ENCODE peak calls at places on chromosomes 16 and 17, in seven cellular contexts. Q is HCT116, R is SK-N-SH, U is K562, Z is HepG2, K is GM12878, V is H1. B is an unnamed sample.

GRCh38 chr17:82020874-82021727 is 1.6 kb downstream of the CENPX start:
- DNase-seq in Q (peak), R (peak), U (no peak), Z (peak), K (no peak), V (no peak), B (peak)

GRCh38 chr17:2954898-2955445 is 108.4 kb downstream of the OR1D5 start:
- DNase-seq in Q (peak), R (no peak), U (no peak), Z (peak), K (no peak), V (no peak), B (peak)

GRCh38 chr17:55285340-55286301 is 20.9 kb downstream of the HLF start:
- DNase-seq in Q (no peak), R (no peak), U (no peak), Z (peak), K (no peak), V (no peak), B (peak)

GRCh38 chr16:35147556-35148504 is 1688.4 kb downstream of the TP53TG3F start:
- DNase-seq in Q (no peak), R (no peak), U (no peak), Z (no peak), K (no peak), V (no peak), B (no peak)

GRCh38 chr17:82153745-82154375 is 55.8 kb upstream of the FASN start:
- DNase-seq in Q (peak), R (peak), U (peak), Z (peak), K (no peak), V (peak), B (peak)

GRCh38 chr16:4634768-4635167 is 10.1 kb downstream of the MGRN1 start:
- DNase-seq in Q (no peak), R (no peak), U (no peak), Z (no peak), K (no peak), V (no peak), B (no peak)

GRCh38 chr17:60139438-60140285 is 10.1 kb upstream of the CA4 start:
- DNase-seq in Q (peak), R (no peak), U (peak), Z (peak), K (no peak), V (peak), B (no peak)

GRCh38 chr16:17431904-17432625 is 38.7 kb downstream of the XYLT1 start:
- DNase-seq in Q (no peak), R (no peak), U (no peak), Z (no peak), K (no peak), V (no peak), B (no peak)

GRCh38 chr17:55420067-55420775 is 1.4 kb downstream of the MMD start:
- DNase-seq in Q (no peak), R (no peak), U (no peak), Z (no peak), K (no peak), V (no peak), B (no peak)

GRCh38 chr17:57915980-57916757 is 39.0 kb downstream of the CUEDC1 start:
- DNase-seq in Q (no peak), R (peak), U (no peak), Z (no peak), K (no peak), V (peak), B (no peak)

GRCh38 chr17:58317421-58318064 is 11.1 kb downstream of the TSPOAP1 start:
- DNase-seq in Q (peak), R (peak), U (no peak), Z (peak), K (peak), V (peak), B (peak)

GRCh38 chr17:17811381-17812210 is 25.2 kb downstream of the SREBF1 start:
- DNase-seq in Q (no peak), R (no peak), U (peak), Z (peak), K (no peak), V (no peak), B (peak)

DNA sequence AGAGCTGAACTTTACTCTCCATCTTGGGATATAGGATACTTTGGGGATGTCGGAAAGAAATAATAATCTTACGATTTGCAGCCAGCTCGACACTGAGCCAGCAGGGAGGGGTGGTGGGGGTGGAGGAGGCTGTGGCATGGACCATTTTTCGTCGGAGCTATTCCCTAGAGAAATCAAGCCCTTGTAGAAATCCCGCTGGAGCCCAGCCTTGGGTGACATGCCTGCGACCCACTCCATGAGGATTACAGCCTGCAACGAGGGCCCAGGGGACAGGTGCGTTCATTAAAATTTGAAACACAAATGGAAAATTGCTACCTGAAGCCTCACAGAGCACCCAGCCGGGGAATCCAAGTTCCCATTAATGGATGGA is 82.8 kb upstream of the GSE1 start:
- DNase-seq in Q (no peak), R (no peak), U (no peak), Z (no peak), K (no peak), V (no peak), B (no peak)
- TF ChIP-seq JUND in Q (no peak), R (no peak), U (no peak), Z (no peak), K (no peak), V (no peak), B (no peak)

DNA sequence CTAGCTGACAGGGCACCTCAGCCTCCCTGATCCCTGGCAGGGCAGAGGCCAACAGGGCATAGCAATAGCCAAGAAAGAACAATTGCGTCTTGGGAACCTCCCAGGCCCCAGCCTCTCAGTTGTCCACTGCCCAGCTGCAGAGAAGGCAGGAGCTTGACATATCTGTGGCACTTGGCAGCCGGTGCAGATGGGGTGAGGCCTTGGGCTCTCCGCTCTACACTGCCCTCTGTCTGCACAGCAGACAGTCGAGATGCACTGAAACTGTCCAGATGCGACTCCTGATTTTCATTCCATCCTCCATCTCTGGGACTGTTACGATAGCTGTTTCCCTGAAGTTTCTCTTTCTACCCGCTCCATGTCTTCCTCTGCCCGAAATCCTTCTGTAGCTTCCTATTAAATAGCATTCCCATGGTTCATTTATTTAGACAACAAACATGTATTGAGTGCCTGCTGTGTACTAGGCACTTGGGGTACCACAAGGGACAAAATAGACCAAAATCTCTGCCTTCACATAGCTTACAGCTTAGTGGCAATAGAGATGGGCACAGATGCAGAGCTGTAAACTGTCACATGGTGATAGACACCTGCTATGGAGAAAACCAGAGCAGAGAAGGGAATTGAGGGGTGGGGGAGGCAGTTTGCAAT is 3.3 kb downstream of the POLR3E start:
- DNase-seq in Q (no peak), R (peak), U (peak), Z (peak), K (no peak), V (peak), B (peak)
- TF ChIP-seq JUND in Q (no peak), R (no peak), U (no peak), Z (no peak), K (no peak), V (no peak), B (no peak)

GRCh38 chr16:10519929-10520868 is 60.2 kb downstream of the EMP2 start:
- DNase-seq in Q (no peak), R (no peak), U (no peak), Z (peak), K (no peak), V (no peak), B (peak)

GRCh38 chr16:10521681-10522274 is 58.6 kb downstream of the EMP2 start:
- DNase-seq in Q (peak), R (peak), U (peak), Z (peak), K (no peak), V (peak), B (peak)

GRCh38 chr16:10519297-10519696 is 61.1 kb downstream of the EMP2 start:
- DNase-seq in Q (no peak), R (no peak), U (no peak), Z (no peak), K (no peak), V (no peak), B (no peak)

GRCh38 chr16:10523025-10523424 is 57.4 kb downstream of the EMP2 start:
- DNase-seq in Q (no peak), R (no peak), U (no peak), Z (no peak), K (no peak), V (no peak), B (peak)

DNA sequence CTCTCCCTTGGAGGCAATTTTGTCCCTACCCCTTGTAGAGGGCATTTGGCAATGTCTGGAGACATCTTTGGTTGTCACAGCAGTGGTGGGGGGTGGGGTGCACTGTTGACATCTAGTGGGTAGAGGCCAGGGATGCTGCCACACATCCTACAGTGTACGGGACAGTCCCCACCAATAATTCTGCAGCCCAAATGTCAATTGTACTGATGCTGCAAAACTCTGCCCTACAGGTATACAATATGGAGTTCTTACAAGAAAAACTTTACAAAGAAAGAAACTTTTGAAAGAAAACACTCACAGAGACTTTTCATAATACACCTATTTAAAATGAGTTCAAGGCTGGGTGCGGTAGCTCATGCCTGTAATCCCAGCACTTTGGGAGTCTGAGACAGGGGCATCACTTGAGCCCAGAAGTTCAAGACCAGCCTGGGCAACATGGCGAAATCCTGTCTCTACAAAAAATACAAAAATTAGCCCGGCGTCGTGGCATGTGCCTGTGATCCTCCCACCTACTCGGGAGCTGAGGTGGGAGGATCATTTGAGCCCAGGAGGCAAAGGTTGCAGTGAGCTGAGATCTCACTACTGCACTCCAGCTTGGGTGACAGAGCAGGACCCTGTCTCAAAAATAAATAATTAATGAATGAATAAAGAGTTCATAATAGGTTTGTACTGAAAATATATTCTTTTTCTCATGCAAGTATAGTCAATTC is 59.4 kb downstream of the EMP2 start:
- DNase-seq in Q (no peak), R (no peak), U (no peak), Z (no peak), K (no peak), V (no peak), B (no peak)
- TF ChIP-seq JUND in Q (no peak), R (no peak), U (no peak), Z (no peak), K (no peak), V (no peak), B (no peak)

DNA sequence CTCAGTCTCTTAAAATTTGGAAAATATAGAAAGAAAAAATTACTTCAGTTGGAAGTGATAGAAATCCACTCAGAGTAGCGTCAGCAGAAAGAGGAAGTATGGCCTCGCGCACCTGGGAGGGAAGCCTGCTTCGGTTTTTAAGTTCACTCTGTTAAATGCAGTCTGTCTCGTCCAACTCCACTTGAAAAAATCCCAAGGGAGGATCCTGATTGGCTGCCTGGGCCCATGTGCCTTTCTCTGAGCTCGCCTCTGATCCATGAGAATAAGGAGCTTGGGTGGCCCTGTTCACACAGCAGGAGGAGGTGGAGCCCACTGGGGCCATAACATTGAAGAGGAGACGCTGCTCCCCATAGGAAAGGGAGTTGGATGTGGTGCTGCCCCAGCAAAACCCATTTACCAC is 40.7 kb downstream of the DNAJA2 start:
- DNase-seq in Q (no peak), R (no peak), U (no peak), Z (no peak), K (no peak), V (peak), B (no peak)
- TF ChIP-seq JUND in Q (no peak), R (no peak), U (no peak), Z (no peak), K (no peak), V (no peak), B (no peak)

GRCh38 chr17:43368740-43369506 is 29.9 kb upstream of the ARL4D start:
- DNase-seq in Q (peak), R (peak), U (no peak), Z (peak), K (no peak), V (peak), B (peak)
- TF ChIP-seq JUND in Q (no peak), R (no peak), U (no peak), Z (no peak), K (no peak), V (no peak), B (no peak)

DNA sequence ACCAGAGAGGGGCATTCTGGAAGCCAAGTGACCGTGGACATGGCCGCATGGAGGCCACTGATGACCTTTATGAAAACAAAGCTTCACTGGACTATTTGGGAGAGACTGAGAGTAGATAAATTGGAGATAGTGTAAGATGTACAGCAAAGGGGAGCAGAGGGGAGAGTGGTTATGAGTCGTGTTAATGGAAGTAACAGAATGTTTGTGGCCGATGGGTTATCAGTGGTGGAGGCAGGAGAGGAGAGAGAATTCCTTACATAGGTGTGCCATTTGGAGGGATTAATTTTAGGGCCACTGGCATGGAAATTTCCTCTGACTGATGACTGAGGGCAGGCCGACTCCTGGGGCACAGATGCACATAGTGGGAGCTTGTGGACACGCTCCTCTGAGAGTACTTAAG is 19.2 kb downstream of the PRPSAP2 start:
- DNase-seq in Q (no peak), R (no peak), U (no peak), Z (no peak), K (no peak), V (no peak), B (no peak)
- TF ChIP-seq JUND in Q (no peak), R (peak), U (no peak), Z (no peak), K (no peak), V (no peak), B (no peak)

DNA sequence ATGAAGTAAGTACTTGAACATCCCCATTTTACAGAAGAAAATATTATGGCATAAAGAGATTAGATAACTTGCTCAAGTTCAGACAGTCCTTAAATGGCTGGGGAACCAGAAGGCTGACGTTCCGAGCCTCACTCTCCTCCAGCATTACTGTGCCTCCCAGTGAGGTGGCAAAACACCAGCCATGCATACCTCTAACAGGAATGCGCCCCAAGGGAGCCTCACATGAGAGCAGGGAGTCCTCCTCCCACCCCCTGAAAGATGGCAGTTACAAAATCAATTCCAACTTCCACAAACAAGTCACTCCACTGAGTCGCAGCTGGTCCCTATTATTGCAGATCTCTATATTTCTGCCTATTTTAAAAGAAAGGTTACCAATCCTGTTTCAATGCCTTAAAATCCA is 55.6 kb downstream of the ANKFY1 start:
- DNase-seq in Q (no peak), R (no peak), U (no peak), Z (no peak), K (no peak), V (no peak), B (no peak)
- TF ChIP-seq JUND in Q (no peak), R (no peak), U (no peak), Z (no peak), K (no peak), V (no peak), B (no peak)

GRCh38 chr17:37309051-37309450 is 66.7 kb upstream of the C17orf78 start:
- DNase-seq in Q (no peak), R (no peak), U (no peak), Z (no peak), K (no peak), V (no peak), B (no peak)

GRCh38 chr17:37315601-37316000 is 60.2 kb upstream of the C17orf78 start:
- DNase-seq in Q (no peak), R (no peak), U (no peak), Z (no peak), K (no peak), V (no peak), B (no peak)

GRCh38 chr17:37317867-37318266 is 57.9 kb upstream of the C17orf78 start:
- DNase-seq in Q (no peak), R (no peak), U (no peak), Z (no peak), K (no peak), V (no peak), B (no peak)

GRCh38 chr17:37310940-37311339 is 64.8 kb upstream of the C17orf78 start:
- DNase-seq in Q (no peak), R (no peak), U (no peak), Z (no peak), K (no peak), V (no peak), B (no peak)

GRCh38 chr17:37312137-37312923 is 63.5 kb upstream of the C17orf78 start:
- DNase-seq in Q (no peak), R (no peak), U (no peak), Z (no peak), K (no peak), V (no peak), B (no peak)
- TF ChIP-seq JUND in Q (no peak), R (no peak), U (no peak), Z (no peak), K (no peak), V (no peak), B (no peak)